ENCODE peak calls at places on chromosome 9, in six cellular contexts. J is PC-9, P is GM23248, I is H1, O is fibroblast of lung, N is astrocyte. S is an unnamed sample.

GRCh38 chr9:130002320-130002719 is 40.7 kb downstream of the FNBP1 start:
- DNase-seq in J (no peak), P (no peak), I (no peak), O (no peak), N (no peak), S (no peak)

GRCh38 chr9:17906841-17907779 is 328.2 kb downstream of the SH3GL2 start:
- DNase-seq in J (no peak), P (no peak), I (peak; percentile 76), O (no peak), N (no peak), S (no peak)

GRCh38 chr9:76716270-76716669 is 48.0 kb upstream of the PCA3 start:
- DNase-seq in J (no peak), P (peak; percentile 54), I (no peak), O (no peak), N (peak; percentile 41), S (no peak)

GRCh38 chr9:130601100-130601499 is 21.7 kb downstream of the FUBP3 start:
- DNase-seq in J (no peak), P (no peak), I (no peak), O (no peak), N (no peak), S (no peak)

GRCh38 chr9:116646661-116647514 is 40.2 kb upstream of the TRIM32 start:
- DNase-seq in J (peak; percentile 7), P (peak; percentile 70), I (no peak), O (peak; percentile 65), N (peak; percentile 39), S (no peak)

GRCh38 chr9:36327903-36328302 is 69.7 kb upstream of the GNE start:
- DNase-seq in J (peak; percentile 24), P (peak; percentile 66), I (no peak), O (peak; percentile 28), N (peak; percentile 29), S (no peak)

GRCh38 chr9:20984471-20984870 is 47.0 kb downstream of the HACD4 start:
- DNase-seq in J (no peak), P (peak; percentile 25), I (no peak), O (no peak), N (no peak), S (no peak)

GRCh38 chr9:10228082-10228481 is 384.7 kb downstream of the PTPRD start:
- DNase-seq in J (no peak), P (no peak), I (no peak), O (no peak), N (no peak), S (no peak)

GRCh38 chr9:86550411-86550810 is 196.2 kb upstream of the TUT7 start:
- DNase-seq in J (no peak), P (peak; percentile 64), I (no peak), O (peak; percentile 52), N (no peak), S (no peak)

GRCh38 chr9:135577256-135577655 is 15.7 kb downstream of the PAEP start:
- DNase-seq in J (no peak), P (no peak), I (no peak), O (no peak), N (no peak), S (no peak)

GRCh38 chr9:71146511-71146910 is 25.1 kb upstream of the TRPM3 start:
- DNase-seq in J (no peak), P (no peak), I (no peak), O (no peak), N (no peak), S (no peak)

GRCh38 chr9:91255327-91255726 is 106.4 kb downstream of the AUH start:
- DNase-seq in J (no peak), P (peak; percentile 63), I (no peak), O (peak; percentile 86), N (peak; percentile 59), S (no peak)

GRCh38 chr9:120528834-120529233 is 51.1 kb downstream of the CDK5RAP2 start:
- DNase-seq in J (no peak), P (no peak), I (no peak), O (no peak), N (no peak), S (no peak)

GRCh38 chr9:79233542-79233941 is 338.2 kb upstream of the TLE4 start:
- DNase-seq in J (peak; percentile 43), P (peak; percentile 61), I (no peak), O (peak; percentile 53), N (no peak), S (peak; percentile 13)

GRCh38 chr9:35776018-35776417 is 15.4 kb upstream of the NPR2 start:
- DNase-seq in J (no peak), P (no peak), I (no peak), O (no peak), N (no peak), S (no peak)

GRCh38 chr9:80175286-80175906 is 603.6 kb downstream of the TLE4 start:
- DNase-seq in J (no peak), P (peak; percentile 69), I (no peak), O (peak; percentile 72), N (peak; percentile 6), S (no peak)

GRCh38 chr9:90894956-90895687 is 93.5 kb downstream of the SYK start:
- DNase-seq in J (peak; percentile 15), P (peak; percentile 38), I (no peak), O (peak; percentile 14), N (no peak), S (no peak)

GRCh38 chr9:35756275-35756742 is 2.2 kb upstream of the MSMP start:
- DNase-seq in J (no peak), P (no peak), I (no peak), O (peak; percentile 43), N (no peak), S (no peak)

DNA sequence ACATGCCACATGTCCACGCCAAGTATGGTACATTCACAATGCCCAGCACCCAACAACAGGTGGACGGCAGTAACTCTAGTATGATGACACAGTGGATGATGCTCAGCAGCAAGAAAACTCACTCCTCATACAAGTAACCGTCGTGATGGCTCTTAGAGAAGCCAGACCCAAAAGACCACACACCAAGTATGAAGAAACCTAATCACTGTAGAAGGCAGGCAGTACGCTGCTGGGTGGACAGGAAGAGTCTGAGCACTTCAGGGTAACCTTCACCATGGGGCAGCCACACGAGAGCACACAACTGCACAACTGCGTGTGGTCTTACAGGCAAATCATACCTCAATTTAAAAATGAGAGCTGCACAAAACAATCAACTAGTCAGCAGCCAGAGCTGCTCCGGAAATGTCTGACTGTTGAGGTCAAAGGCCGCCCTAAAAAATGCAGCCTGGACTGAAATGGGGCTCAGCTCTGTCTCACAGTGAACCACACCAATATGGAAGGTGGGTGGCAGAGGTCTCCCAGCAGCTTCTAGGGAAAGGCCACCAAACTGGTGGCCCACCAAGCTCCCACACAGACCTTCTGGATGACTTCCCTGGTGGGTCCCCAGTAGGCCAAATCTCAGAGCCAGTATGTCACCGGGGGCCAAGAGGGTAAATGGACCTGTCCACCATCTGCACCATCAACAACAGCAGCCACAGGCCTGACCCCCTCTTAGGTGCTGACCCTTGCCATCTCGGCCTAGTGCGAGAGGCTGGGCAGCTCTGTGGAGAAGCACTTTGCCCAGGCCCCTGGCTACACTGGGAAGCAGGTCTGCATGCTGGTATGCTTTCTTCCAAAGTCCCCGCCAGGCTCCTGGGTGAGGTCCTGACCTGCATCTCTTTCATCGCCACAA is 17.8 kb downstream of the BICD2 start:
- DNase-seq in J (peak; percentile 24), P (peak; percentile 61), I (no peak), O (no peak), N (peak; percentile 46), S (no peak)
- H4K20me1 ChIP-seq in J (peaks cover 26% of the 10 kb centered on the region), P (no peaks in the 10 kb centered on the region), I (peaks cover 7% of the 10 kb centered on the region), O (no peaks in the 10 kb centered on the region), N (peaks cover 83% of the 10 kb centered on the region), S (peaks cover 9% of the 10 kb centered on the region)

GRCh38 chr9:96766199-96766598 is 11.7 kb downstream of the ZNF510 start:
- DNase-seq in J (no peak), P (no peak), I (no peak), O (no peak), N (no peak), S (no peak)
- H3K9me3 ChIP-seq in J (peaks cover 88% of the 10 kb centered on the region), P (peaks cover 8% of the 10 kb centered on the region), I (peaks cover 45% of the 10 kb centered on the region), O (no peaks in the 10 kb centered on the region), N (peaks cover 38% of the 10 kb centered on the region), S (peaks cover 9% of the 10 kb centered on the region)

GRCh38 chr9:89044881-89045280 is 53.6 kb downstream of the S1PR3 start:
- DNase-seq in J (no peak), P (no peak), I (no peak), O (no peak), N (no peak), S (no peak)
- H3K4me1 ChIP-seq in J (no peaks in the 10 kb centered on the region), P (peaks cover 12% of the 10 kb centered on the region), I (no peaks in the 10 kb centered on the region), O (no peaks in the 10 kb centered on the region), N (no peaks in the 10 kb centered on the region), S (no peaks in the 10 kb centered on the region)

GRCh38 chr9:126624453-126624872 is 10.7 kb downstream of the LMX1B start:
- DNase-seq in J (no peak), P (no peak), I (no peak), O (no peak), N (no peak), S (no peak)
- H4K20me1 ChIP-seq in J (no peaks in the 10 kb centered on the region), P (no peaks in the 10 kb centered on the region), I (no peaks in the 10 kb centered on the region), O (no peaks in the 10 kb centered on the region), N (peaks cover 9% of the 10 kb centered on the region), S (no peaks in the 10 kb centered on the region)

DNA sequence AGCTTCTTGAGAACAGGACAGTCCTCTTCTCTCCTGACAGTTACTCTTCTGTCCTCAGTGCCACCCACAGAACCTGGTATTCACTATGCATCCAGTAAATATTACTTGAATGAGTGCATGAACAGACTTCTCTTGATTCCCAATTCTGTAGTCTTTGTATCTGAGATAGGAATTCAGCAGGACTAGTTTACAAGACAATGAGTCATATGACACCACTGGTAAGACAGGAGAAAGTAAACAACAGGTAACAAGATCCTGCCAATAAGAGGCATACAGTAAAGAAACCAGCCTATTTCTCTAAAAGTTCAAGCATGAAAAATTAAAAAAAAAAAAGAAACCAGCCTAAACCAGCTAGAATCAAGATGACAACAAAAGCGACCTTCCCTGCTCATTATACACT is 6.2 kb downstream of the ZNF883 start:
- DNase-seq in J (no peak), P (no peak), I (no peak), O (no peak), N (no peak), S (no peak)
- H3K9me3 ChIP-seq in J (no peaks in the 10 kb centered on the region), P (peaks cover 8% of the 10 kb centered on the region), I (peaks cover 27% of the 10 kb centered on the region), O (no peaks in the 10 kb centered on the region), N (peaks cover 2% of the 10 kb centered on the region), S (no peaks in the 10 kb centered on the region)

GRCh38 chr9:38417003-38417965 is 7.0 kb downstream of the IGFBPL1 start:
- DNase-seq in J (no peak), P (peak; percentile 29), I (peak; percentile 95), O (no peak), N (no peak), S (no peak)
- H3K4me1 ChIP-seq in J (no peaks in the 10 kb centered on the region), P (no peaks in the 10 kb centered on the region), I (peaks cover 19% of the 10 kb centered on the region), O (no peaks in the 10 kb centered on the region), N (peaks cover 4% of the 10 kb centered on the region), S (no peaks in the 10 kb centered on the region)

DNA sequence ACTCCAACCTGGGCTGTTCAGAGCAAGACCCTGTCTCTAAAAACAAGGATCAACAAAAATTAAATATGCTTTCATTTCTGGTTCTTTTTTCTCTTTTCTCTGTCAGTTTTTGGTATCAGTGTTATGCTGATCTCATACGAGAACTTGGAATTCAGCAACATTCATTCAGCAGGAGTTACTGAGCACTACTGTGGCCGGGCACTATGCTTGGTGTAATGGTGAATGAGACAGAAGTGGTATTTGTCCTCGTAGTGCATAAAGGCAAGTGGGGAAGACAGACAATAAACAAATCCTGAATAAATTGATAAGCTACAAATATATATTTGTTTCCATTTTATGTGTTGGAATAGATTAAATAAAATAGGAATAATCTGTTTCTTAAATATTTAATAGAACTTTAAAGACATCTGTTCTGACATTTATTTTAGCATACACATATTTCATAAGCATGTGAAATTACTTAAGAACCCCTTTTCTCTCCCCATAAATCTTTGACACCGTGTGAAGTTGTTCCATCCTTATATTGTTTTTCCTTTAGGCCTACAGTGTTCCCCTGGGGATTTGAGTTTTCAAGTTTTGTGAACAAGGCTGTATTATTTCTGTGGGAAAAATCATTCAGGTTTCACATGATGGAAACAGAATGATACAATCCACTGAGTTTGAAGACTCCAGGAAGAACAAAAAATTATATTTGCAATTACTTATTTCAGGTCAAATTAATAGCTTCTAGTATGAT is 24.6 kb downstream of the UBAP1 start:
- DNase-seq in J (no peak), P (peak; percentile 46), I (no peak), O (peak; percentile 57), N (no peak), S (no peak)
- H4K20me1 ChIP-seq in J (peaks cover 3% of the 10 kb centered on the region), P (peaks cover 13% of the 10 kb centered on the region), I (no peaks in the 10 kb centered on the region), O (no peaks in the 10 kb centered on the region), N (peaks cover 84% of the 10 kb centered on the region), S (peaks cover 4% of the 10 kb centered on the region)